ENCODE peak calls at places on chromosome 15, in ten cellular contexts. W is astrocyte of the spinal cord; S is effector CD4-positive, alpha-beta T cell; A is NCI-H774; D is DMS153; C is C1 segment of cervical spinal cord; F is midbrain; V is Right ventricle myocardium inferior; B is activated T-cell treated with anti-CD3 and anti-CD28 coated beads for 1 hour; X is nephron progenitor cell. M is an unnamed sample.

GRCh38 chr15:98666441-98666840 is 18.1 kb downstream of the IGF1R start:
- DNase-seq in S (no peak), W (no peak), B (no peak), D (no peak), V (no peak), A (no peak), X (no peak), F (no peak), C (no peak), M (no peak)

GRCh38 chr15:92809880-92810361 is 90.2 kb upstream of the CHD2 start:
- DNase-seq in F (peak; percentile 71), B (no peak), A (peak; percentile 40), S (no peak), V (no peak), D (no peak), X (no peak), W (peak; percentile 63), C (peak; percentile 25), M (peak; percentile 34)

GRCh38 chr15:69170597-69170996 is 10.2 kb downstream of the GLCE start:
- DNase-seq in C (no peak), A (no peak), W (no peak), D (no peak), B (no peak), V (no peak), F (no peak), X (no peak), S (no peak), M (no peak)

GRCh38 chr15:80801891-80802680 is 22.9 kb downstream of the CEMIP start:
- DNase-seq in A (no peak), W (no peak), S (no peak), B (no peak), C (no peak), D (no peak), V (no peak), X (no peak), F (no peak), M (no peak)

GRCh38 chr15:31162721-31163510 is 61.4 kb upstream of the TRPM1 start:
- DNase-seq in A (no peak), V (no peak), B (no peak), D (no peak), F (no peak), S (no peak), X (no peak), W (no peak), C (no peak), M (no peak)

GRCh38 chr15:91948001-91948608 is 94.6 kb downstream of the SLCO3A1 start:
- DNase-seq in D (no peak), B (no peak), V (no peak), S (no peak), F (no peak), C (no peak), X (no peak), W (peak; percentile 39), A (no peak), M (no peak)

GRCh38 chr15:51094606-51095569 is at the start of gene TNFAIP8L3:
- DNase-seq in D (no peak), W (no peak), S (no peak), F (no peak), V (peak; percentile 69), X (peak; percentile 66), C (no peak), A (peak; percentile 27), B (no peak), M (peak; percentile 24)

GRCh38 chr15:66504563-66505429 is at the start of the genes RPL4 and ZWILCH:
- DNase-seq in C (peak; percentile 43), S (peak; percentile 78), D (no peak), F (peak; percentile 79), X (peak; percentile 61), A (peak; percentile 71), V (peak; percentile 91), B (peak; percentile 69), W (peak; percentile 95), M (peak; percentile 70)

GRCh38 chr15:71237456-71238188 is 122.4 kb downstream of the THSD4 start:
- DNase-seq in S (no peak), X (no peak), C (no peak), D (no peak), F (no peak), W (peak; percentile 91), A (no peak), B (no peak), V (peak; percentile 89), M (no peak)

GRCh38 chr15:61099030-61099800 is 129.9 kb downstream of the RORA start:
- DNase-seq in C (no peak), W (peak; percentile 38), D (no peak), A (no peak), F (no peak), X (no peak), V (no peak), B (no peak), S (no peak), M (no peak)

GRCh38 chr15:63077952-63078351 is 35.4 kb downstream of the TPM1 start:
- DNase-seq in F (no peak), D (no peak), A (no peak), W (no peak), S (no peak), V (no peak), X (no peak), C (no peak), B (no peak), M (no peak)

GRCh38 chr15:65331811-65332210 is 27.3 kb downstream of the RNU5B-1 start:
- DNase-seq in F (no peak), A (peak; percentile 35), W (no peak), S (no peak), V (peak; percentile 16), B (no peak), D (no peak), X (no peak), C (no peak), M (no peak)

GRCh38 chr15:66879968-66880367 is 177.9 kb downstream of the SMAD6 start:
- DNase-seq in A (no peak), C (no peak), F (no peak), D (no peak), S (no peak), X (no peak), B (no peak), V (no peak), W (no peak), M (no peak)

GRCh38 chr15:98801234-98801561 is 152.9 kb downstream of the IGF1R start:
- DNase-seq in W (no peak), B (no peak), X (no peak), C (peak; percentile 80), D (peak; percentile 42), F (peak; percentile 93), A (no peak), V (no peak), S (no peak), M (peak; percentile 32)

GRCh38 chr15:37837276-37837675 is 97.2 kb upstream of the TMCO5A start:
- DNase-seq in A (no peak), C (no peak), S (no peak), X (no peak), B (no peak), V (no peak), W (peak; percentile 56), D (no peak), F (no peak), M (no peak)

GRCh38 chr15:94383706-94384105 is 152.3 kb downstream of the MCTP2 start:
- DNase-seq in C (no peak), B (no peak), V (no peak), F (no peak), X (no peak), W (no peak), S (no peak), D (no peak), A (no peak), M (no peak)

M was measured in endothelial cell.